ENCODE peak calls at places on chromosomes 1 and 21, in nine cellular contexts. D, O, S, R, B, L, Y, C and G are unnamed samples.

GRCh38 chr1:31784356-31785019 is 20.3 kb upstream of the ADGRB2 start:
- DNase-seq in D (no peak), O (peak; percentile 37), S (no peak), R (no peak), B (no peak), L (no peak), Y (no peak), C (no peak), G (peak; percentile 14)

GRCh38 chr1:188269956-188270355 is 1441.2 kb downstream of the PLA2G4A start:
- DNase-seq in D (no peak), O (no peak), S (no peak), R (no peak), B (no peak), L (no peak), Y (no peak), C (no peak), G (no peak)

GRCh38 chr1:227298532-227299174 is 19.6 kb downstream of the CDC42BPA start:
- DNase-seq in D (no peak), O (no peak), S (no peak), R (no peak), B (no peak), L (no peak), Y (no peak), C (no peak), G (no peak)

GRCh38 chr1:224650329-224650728 is 34.2 kb downstream of the CNIH3 start:
- DNase-seq in D (no peak), O (no peak), S (no peak), R (no peak), B (no peak), L (no peak), Y (peak; percentile 11), C (no peak), G (no peak)

GRCh38 chr1:118788372-118788955 is 199.7 kb downstream of the TBX15 start:
- DNase-seq in D (no peak), O (no peak), S (peak; percentile 73), R (no peak), B (no peak), L (no peak), Y (no peak), C (no peak), G (no peak)

GRCh38 chr1:44294588-44295007 is 60.5 kb downstream of the ERI3 start:
- DNase-seq in D (no peak), O (peak; percentile 67), S (no peak), R (no peak), B (no peak), L (no peak), Y (peak; percentile 79), C (no peak), G (no peak)

GRCh38 chr1:34926156-34926555 is 3.3 kb downstream of the DLGAP3 start:
- DNase-seq in D (no peak), O (no peak), S (no peak), R (no peak), B (no peak), L (no peak), Y (no peak), C (no peak), G (no peak)

GRCh38 chr1:219555802-219556201 is 57.1 kb downstream of the ZC3H11B start:
- DNase-seq in D (no peak), O (no peak), S (peak; percentile 96), R (no peak), B (no peak), L (no peak), Y (no peak), C (no peak), G (no peak)

GRCh38 chr1:211781260-211781659 is 49.3 kb downstream of the LPGAT1 start:
- DNase-seq in D (no peak), O (no peak), S (no peak), R (no peak), B (no peak), L (no peak), Y (no peak), C (no peak), G (no peak)

GRCh38 chr1:202018476-202019234 is 8.3 kb downstream of the ELF3 start:
- DNase-seq in D (no peak), O (no peak), S (peak; percentile 89), R (no peak), B (peak; percentile 80), L (no peak), Y (peak; percentile 33), C (no peak), G (peak; percentile 89)

GRCh38 chr21:41641821-41642368 is 125.0 kb downstream of the RIPK4 start:
- DNase-seq in D (no peak), O (no peak), S (peak; percentile 97), R (no peak), B (no peak), L (no peak), Y (no peak), C (peak; percentile 70), G (no peak)

GRCh38 chr1:84166797-84167196 is 22.7 kb downstream of the PRKACB start:
- DNase-seq in D (no peak), O (no peak), S (no peak), R (no peak), B (no peak), L (no peak), Y (no peak), C (no peak), G (no peak)

GRCh38 chr1:236800002-236800620 is 5.0 kb downstream of the MTR start:
- DNase-seq in D (no peak), O (no peak), S (no peak), R (no peak), B (no peak), L (no peak), Y (no peak), C (no peak), G (no peak)

GRCh38 chr1:58401991-58402390 is 144.5 kb downstream of the OMA1 start:
- DNase-seq in D (no peak), O (no peak), S (no peak), R (no peak), B (no peak), L (no peak), Y (no peak), C (no peak), G (no peak)

GRCh38 chr1:241362350-241362749 is 5.3 kb upstream of the RGS7 start:
- DNase-seq in D (no peak), O (no peak), S (no peak), R (no peak), B (no peak), L (no peak), Y (peak; percentile 6), C (no peak), G (no peak)

DNA sequence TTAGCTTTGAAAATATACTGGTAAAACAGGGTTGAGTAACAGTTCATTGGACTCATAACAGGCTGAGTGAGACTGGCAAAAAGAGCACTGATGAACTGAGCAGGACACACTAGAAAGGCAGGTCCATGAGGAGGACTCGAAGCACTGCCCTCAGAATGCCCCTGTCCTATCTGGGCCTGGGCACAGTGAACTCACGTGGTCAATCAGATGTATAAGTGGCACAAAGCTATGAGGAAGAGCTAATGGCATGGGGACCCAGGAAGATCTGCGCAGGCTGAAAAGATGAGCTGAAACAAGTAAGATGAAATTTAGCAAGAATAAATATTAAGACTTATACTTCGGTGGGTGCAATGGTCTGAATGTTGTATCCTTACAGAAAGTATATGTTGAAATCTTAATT is 9.2 kb upstream of the RGS7 start:
- DNase-seq in D (no peak), O (no peak), S (no peak), R (no peak), B (no peak), L (no peak), Y (no peak), C (no peak), G (no peak)
- H3K27ac ChIP-seq in D (no peak overlapping the region), O (no peak overlapping the region), S (no peak overlapping the region), R (no peak overlapping the region), B (no peak overlapping the region), L (no peak overlapping the region), Y (no peak overlapping the region), C (no peak overlapping the region), G (no peak overlapping the region)

GRCh38 chr1:65995326-65995725 is 202.6 kb downstream of the PDE4B start:
- DNase-seq in D (no peak), O (no peak), S (no peak), R (no peak), B (no peak), L (no peak), Y (peak; percentile 2), C (no peak), G (no peak)
- H3K27ac ChIP-seq in D (no peak overlapping the region), O (peak overlapping the region; percentile 89), S (no peak overlapping the region), R (no peak overlapping the region), B (peak overlapping the region; percentile 63), L (no peak overlapping the region), Y (no peak overlapping the region), C (no peak overlapping the region), G (no peak overlapping the region)

GRCh38 chr1:36738245-36738644 is 255.5 kb upstream of the CSF3R start:
- DNase-seq in D (no peak), O (no peak), S (no peak), R (no peak), B (no peak), L (no peak), Y (no peak), C (no peak), G (no peak)

GRCh38 chr1:36737767-36738166 is 255.1 kb upstream of the CSF3R start:
- DNase-seq in D (no peak), O (no peak), S (no peak), R (no peak), B (no peak), L (no peak), Y (no peak), C (no peak), G (no peak)

GRCh38 chr1:36735436-36735835 is 252.7 kb upstream of the CSF3R start:
- DNase-seq in D (no peak), O (no peak), S (no peak), R (no peak), B (no peak), L (no peak), Y (no peak), C (no peak), G (no peak)

GRCh38 chr1:36734356-36734755 is 251.6 kb upstream of the CSF3R start:
- DNase-seq in D (no peak), O (no peak), S (no peak), R (no peak), B (no peak), L (no peak), Y (no peak), C (no peak), G (no peak)

DNA sequence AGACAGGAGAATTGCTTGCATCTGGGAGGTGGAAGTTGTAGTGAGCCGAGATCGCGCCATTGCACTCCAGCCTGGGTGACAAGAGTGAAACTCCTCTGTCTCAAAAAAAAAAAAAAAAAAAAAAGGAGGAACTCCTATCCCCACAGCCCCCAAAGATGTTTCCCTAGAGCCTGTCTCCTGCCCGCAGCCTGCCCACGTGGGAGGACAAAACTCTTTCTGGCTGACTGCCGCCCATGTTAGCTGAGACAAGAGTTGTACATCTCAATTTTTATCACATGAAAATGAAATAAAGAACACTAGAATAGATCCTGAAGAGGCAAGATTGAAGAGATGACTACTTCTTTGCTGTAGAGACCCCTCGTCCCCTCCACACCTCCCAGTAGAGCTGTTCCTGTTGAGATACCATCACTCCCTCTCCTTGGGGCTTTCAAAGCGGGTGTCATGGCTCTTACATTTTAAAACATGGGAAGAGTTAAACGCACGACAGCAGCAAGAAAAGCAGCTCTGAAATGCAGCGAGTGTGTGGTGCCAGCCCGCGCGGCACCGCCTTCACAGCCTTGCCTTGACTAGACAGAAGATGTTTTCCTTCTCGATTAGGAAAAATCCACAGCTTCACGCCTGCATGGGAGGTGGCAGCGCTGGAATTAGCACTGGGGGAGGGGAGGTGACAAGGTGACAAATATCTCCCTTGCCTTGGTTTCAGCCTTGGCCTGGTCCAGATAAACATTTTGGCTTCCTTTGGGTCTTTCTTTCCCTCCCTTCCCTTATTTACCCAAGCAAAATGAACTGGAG is 253.4 kb upstream of the CSF3R start:
- DNase-seq in D (no peak), O (no peak), S (no peak), R (no peak), B (no peak), L (no peak), Y (no peak), C (no peak), G (no peak)
- H3K27ac ChIP-seq in D (no peak overlapping the region), O (peak overlapping the region; percentile 36), S (no peak overlapping the region), R (no peak overlapping the region), B (no peak overlapping the region), L (no peak overlapping the region), Y (no peak overlapping the region), C (no peak overlapping the region), G (no peak overlapping the region)

GRCh38 chr1:2195785-2196184 is 1.2 kb upstream of the FAAP20 start:
- DNase-seq in D (no peak), O (no peak), S (no peak), R (no peak), B (no peak), L (no peak), Y (no peak), C (no peak), G (no peak)
- H3K27ac ChIP-seq in D (no peak overlapping the region), O (peak overlapping the region; percentile 96), S (no peak overlapping the region), R (peak overlapping the region; percentile 92), B (peak overlapping the region; percentile 93), L (no peak overlapping the region), Y (no peak overlapping the region), C (peak overlapping the region; percentile 99), G (peak overlapping the region; percentile 92)